ENCODE peak calls at places on chromosomes 1 and 21, in seven cellular contexts. A is B cell; E is stimulated activated naive CD4-positive, alpha-beta T cell treated with Interleukin-2 at 50 U/mL for 16 hours; H is stimulated activated CD8-positive, alpha-beta memory T cell treated with anti-CD3 and anti-CD28 coated beads, Interleukin-15, amount 100 ng/mL, for 24 hours; Z is fibroblast of mammary gland; W is endothelial cell; P is uterus. K is an unnamed sample.

GRCh38 chr1:154908937-154909336 is 27.6 kb downstream of the PMVK start:
- DNase-seq in H (no peak), Z (no peak), E (no peak), P (no peak), A (no peak), W (no peak), K (peak; percentile 15)

GRCh38 chr1:172467446-172467845 is 23.6 kb upstream of the PIGC start:
- DNase-seq in H (no peak), Z (no peak), A (no peak), W (no peak), P (no peak), E (no peak), K (no peak)

GRCh38 chr21:34130598-34130985 is 57.2 kb downstream of the MRPS6 start:
- DNase-seq in E (no peak), Z (no peak), H (no peak), A (no peak), P (no peak), W (no peak), K (no peak)

GRCh38 chr1:2049517-2050481 is at the start of gene PRKCZ:
- DNase-seq in A (peak; percentile 94), W (peak; percentile 84), H (peak; percentile 93), E (peak; percentile 93), P (peak; percentile 48), Z (no peak), K (no peak)

GRCh38 chr21:45351526-45352275 is 53.3 kb upstream of the COL18A1 start:
- DNase-seq in A (no peak), W (no peak), E (no peak), H (no peak), P (no peak), Z (no peak), K (no peak)

GRCh38 chr1:232049335-232049734 is 422.7 kb downstream of the DISC1 start:
- DNase-seq in E (no peak), W (no peak), Z (no peak), P (no peak), H (no peak), A (no peak), K (no peak)

GRCh38 chr1:20686878-20687725 is 25.9 kb upstream of the DDOST start:
- DNase-seq in Z (no peak), W (no peak), E (no peak), H (no peak), P (no peak), A (no peak), K (no peak)

GRCh38 chr1:69862906-69863305 is 295.2 kb downstream of the LRRC7 start:
- DNase-seq in W (no peak), Z (no peak), A (no peak), E (no peak), P (no peak), H (no peak), K (no peak)

GRCh38 chr1:43557744-43558245 is 27.1 kb downstream of the PTPRF start:
- DNase-seq in P (peak; percentile 35), A (no peak), Z (peak; percentile 53), W (no peak), E (no peak), H (no peak), K (no peak)

GRCh38 chr1:237206065-237206414 is 164.1 kb downstream of the RYR2 start:
- DNase-seq in Z (no peak), H (no peak), P (no peak), E (no peak), W (no peak), A (no peak), K (no peak)

GRCh38 chr1:51418384-51418959 is 88.1 kb upstream of the TTC39A start:
- DNase-seq in Z (no peak), H (no peak), W (no peak), P (no peak), E (no peak), A (no peak), K (no peak)

GRCh38 chr1:233033366-233033765 is 83.0 kb downstream of the NTPCR start:
- DNase-seq in W (no peak), E (no peak), Z (peak; percentile 76), A (no peak), H (no peak), P (no peak), K (no peak)

GRCh38 chr1:160094806-160095205 is 3.6 kb downstream of the IGSF8 start:
- DNase-seq in E (no peak), Z (no peak), A (no peak), H (no peak), P (no peak), W (no peak), K (no peak)

GRCh38 chr1:118485757-118486156 is 300.7 kb upstream of the SPAG17 start:
- DNase-seq in H (no peak), P (no peak), W (no peak), A (no peak), Z (no peak), E (no peak), K (no peak)

GRCh38 chr1:23376890-23377811 is 7.5 kb upstream of the ZNF436 start:
- DNase-seq in H (no peak), P (peak; percentile 80), Z (peak; percentile 93), A (no peak), E (no peak), W (no peak), K (peak; percentile 64)

GRCh38 chr1:100354971-100355394 is 2.7 kb downstream of the CDC14A start:
- DNase-seq in A (no peak), Z (peak; percentile 15), E (no peak), P (no peak), W (no peak), H (no peak), K (no peak)